ENCODE peak calls at places on chromosomes 11 and 22, in four cellular contexts. V is AG09319; W is activated CD8-positive, alpha-beta T cell treated with anti-CD3 and anti-CD28 coated beads, Interleukin-2, amount 10 ng/mL, durations not matched to agents 7 days and 5 days; Z is hepatic stellate cell. D is an unnamed sample.

GRCh38 chr22:48135641-48136040 is 1373.2 kb downstream of the TBC1D22A start:
- DNase-seq in Z (no peak), W (no peak), V (no peak), D (no peak)

GRCh38 chr11:117856892-117857291 is 19.6 kb downstream of the FXYD6 start:
- DNase-seq in W (no peak), V (no peak), Z (no peak), D (no peak)

GRCh38 chr22:26210390-26210789 is 41.1 kb downstream of the SEZ6L start:
- DNase-seq in Z (no peak), W (no peak), V (no peak), D (no peak)

GRCh38 chr11:65290448-65291165 is 24.1 kb upstream of the CDC42EP2 start:
- DNase-seq in V (peak), Z (peak), W (no peak), D (peak)

GRCh38 chr22:20619042-20619892 is 111.9 kb downstream of the MED15 start:
- DNase-seq in W (no peak), Z (no peak), V (no peak), D (no peak)

GRCh38 chr11:22342599-22343138 is 4.5 kb downstream of the SLC17A6 start:
- DNase-seq in W (no peak), Z (no peak), V (no peak), D (no peak)

GRCh38 chr11:35321532-35322320 is 97.6 kb downstream of the SLC1A2 start:
- DNase-seq in Z (no peak), W (no peak), V (peak), D (peak)

GRCh38 chr11:125887373-125888324 is at the start of gene HYLS1:
- DNase-seq in V (peak), W (peak), Z (peak), D (peak)

GRCh38 chr22:17237031-17237668 is 17.9 kb upstream of the ADA2 start:
- DNase-seq in Z (no peak), V (no peak), W (peak), D (no peak)

GRCh38 chr11:35063453-35063852 is 75.5 kb upstream of the CD44 start:
- DNase-seq in Z (no peak), V (no peak), W (no peak), D (no peak)

GRCh38 chr11:46106530-46107407 is 14.5 kb downstream of the PHF21A start:
- DNase-seq in Z (no peak), V (no peak), W (no peak), D (peak)

GRCh38 chr11:16863382-16863781 is 124.9 kb downstream of the C11orf58 start:
- DNase-seq in V (no peak), Z (no peak), W (no peak), D (no peak)

GRCh38 chr11:1936072-1936780 is 10.9 kb upstream of the MRPL23 start:
- DNase-seq in W (no peak), V (no peak), Z (no peak), D (no peak)

GRCh38 chr11:1129143-1129665 is 28.5 kb upstream of the MUC5AC start:
- DNase-seq in W (no peak), Z (no peak), V (no peak), D (no peak)

D was measured in GM03348.